ENCODE peak calls at places on chromosomes 6 and 20, in ten cellular contexts. B is adrenal gland; R is MM.1S; D is esophagus squamous epithelium; H is lower lobe of right lung; Z is A549; P is OCI-LY7; S is CD4-positive, alpha-beta memory T cell; Y is CD8-positive, alpha-beta T cell; Q is heart right ventricle. J is an unnamed sample. For H3K4me1, the result is how much of the 10 kb centered on the place peaks cover.

GRCh38 chr6:135999393-135999792 is 147.9 kb downstream of the PDE7B start:
- DNase-seq in P (no peak), D (no peak), B (no peak), R (no peak), S (no peak), Q (no peak), Y (no peak), H (no peak), Z (no peak), J (no peak)

GRCh38 chr6:23413327-23414203 is 712.5 kb upstream of the NRSN1 start:
- DNase-seq in Q (no peak), R (no peak), H (no peak), Y (no peak), P (no peak), B (no peak), S (no peak), D (no peak), Z (no peak), J (no peak)

GRCh38 chr6:104711371-104711770 is 148.3 kb downstream of the HACE1 start:
- DNase-seq in Q (no peak), D (no peak), S (no peak), H (no peak), B (no peak), Y (no peak), Z (peak), R (no peak), P (no peak), J (no peak)

GRCh38 chr6:4435981-4436445 is 300.6 kb upstream of the ECI2 start:
- DNase-seq in P (no peak), R (no peak), Y (no peak), Q (no peak), H (no peak), Z (no peak), D (no peak), B (no peak), S (no peak), J (no peak)

GRCh38 chr20:50242863-50243609 is 52.4 kb downstream of the CEBPB start:
- DNase-seq in Q (no peak), R (no peak), D (no peak), Y (no peak), Z (no peak), B (no peak), P (no peak), H (no peak), S (no peak), J (no peak)

GRCh38 chr6:25601797-25602679 is 50.0 kb upstream of the SCGN start:
- DNase-seq in D (no peak), R (peak), H (no peak), S (peak), Z (peak), B (no peak), Y (no peak), P (peak), Q (no peak), J (peak)

GRCh38 chr6:43308101-43308989 is at the start of gene CRIP3:
- DNase-seq in D (no peak), R (peak), B (peak), Z (peak), P (peak), H (peak), S (peak), Q (peak), Y (peak), J (peak)

GRCh38 chr6:20266851-20267608 is 54.8 kb upstream of the MBOAT1 start:
- DNase-seq in P (no peak), Y (no peak), S (no peak), D (no peak), Q (no peak), H (no peak), Z (no peak), R (no peak), B (no peak), J (no peak)

GRCh38 chr6:106051241-106051640 is 34.9 kb upstream of the PRDM1 start:
- DNase-seq in Y (no peak), P (no peak), D (no peak), B (no peak), H (no peak), R (no peak), Z (no peak), S (no peak), Q (no peak), J (peak)

GRCh38 chr6:33838979-33839378 is 35.2 kb upstream of the MLN start:
- DNase-seq in P (no peak), Q (no peak), Y (no peak), R (no peak), B (no peak), S (no peak), D (no peak), H (no peak), Z (no peak), J (no peak)

GRCh38 chr6:159415540-159415939 is 246.3 kb downstream of the FNDC1 start:
- DNase-seq in D (no peak), R (no peak), B (no peak), P (peak), Z (no peak), S (no peak), H (no peak), Q (no peak), Y (no peak), J (no peak)

GRCh38 chr6:17472653-17473183 is 79.3 kb downstream of the CAP2 start:
- DNase-seq in H (no peak), B (no peak), Y (no peak), S (no peak), R (no peak), P (no peak), Z (no peak), Q (no peak), D (no peak), J (no peak)

GRCh38 chr6:170297577-170298330 is 6.9 kb upstream of the DLL1 start:
- DNase-seq in Q (no peak), Y (no peak), D (no peak), P (no peak), S (no peak), R (no peak), B (no peak), Z (no peak), H (no peak), J (no peak)

GRCh38 chr20:52035498-52035897 is 156.1 kb downstream of the ZFP64 start:
- DNase-seq in S (no peak), Y (no peak), Z (no peak), P (no peak), R (no peak), B (peak), Q (no peak), H (no peak), D (no peak), J (no peak)

GRCh38 chr6:152391179-152391880 is 245.8 kb downstream of the SYNE1 start:
- DNase-seq in S (no peak), H (no peak), P (no peak), Y (no peak), D (no peak), B (peak), Z (no peak), R (no peak), Q (no peak), J (no peak)

GRCh38 chr20:14712302-14712739 is 374.9 kb upstream of the FLRT3 start:
- DNase-seq in Z (peak), P (no peak), Y (no peak), H (no peak), S (no peak), D (no peak), Q (no peak), R (no peak), B (no peak), J (no peak)
- H3K4me1 ChIP-seq in Z (half or more), P (under half), Y (under half), H (under half), S (under half), D (under half), Q (under half), R (under half), B (under half), J (under half)

GRCh38 chr6:156395276-156395675 is 381.9 kb upstream of the ARID1B start:
- DNase-seq in Z (no peak), H (no peak), R (peak), Q (no peak), D (no peak), P (peak), B (no peak), S (peak), Y (peak), J (no peak)

GRCh38 chr6:156398371-156398770 is 378.8 kb upstream of the ARID1B start:
- DNase-seq in Y (no peak), D (no peak), H (no peak), S (no peak), B (no peak), Q (no peak), Z (no peak), P (peak), R (no peak), J (no peak)

GRCh38 chr6:156396068-156396771 is 381.0 kb upstream of the ARID1B start:
- DNase-seq in B (no peak), Y (peak), S (peak), Z (no peak), Q (no peak), D (no peak), R (peak), H (no peak), P (peak), J (no peak)

GRCh38 chr6:156400487-156400886 is 376.7 kb upstream of the ARID1B start:
- DNase-seq in Z (no peak), Y (no peak), D (no peak), H (no peak), B (no peak), S (no peak), R (no peak), P (no peak), Q (no peak), J (no peak)

DNA sequence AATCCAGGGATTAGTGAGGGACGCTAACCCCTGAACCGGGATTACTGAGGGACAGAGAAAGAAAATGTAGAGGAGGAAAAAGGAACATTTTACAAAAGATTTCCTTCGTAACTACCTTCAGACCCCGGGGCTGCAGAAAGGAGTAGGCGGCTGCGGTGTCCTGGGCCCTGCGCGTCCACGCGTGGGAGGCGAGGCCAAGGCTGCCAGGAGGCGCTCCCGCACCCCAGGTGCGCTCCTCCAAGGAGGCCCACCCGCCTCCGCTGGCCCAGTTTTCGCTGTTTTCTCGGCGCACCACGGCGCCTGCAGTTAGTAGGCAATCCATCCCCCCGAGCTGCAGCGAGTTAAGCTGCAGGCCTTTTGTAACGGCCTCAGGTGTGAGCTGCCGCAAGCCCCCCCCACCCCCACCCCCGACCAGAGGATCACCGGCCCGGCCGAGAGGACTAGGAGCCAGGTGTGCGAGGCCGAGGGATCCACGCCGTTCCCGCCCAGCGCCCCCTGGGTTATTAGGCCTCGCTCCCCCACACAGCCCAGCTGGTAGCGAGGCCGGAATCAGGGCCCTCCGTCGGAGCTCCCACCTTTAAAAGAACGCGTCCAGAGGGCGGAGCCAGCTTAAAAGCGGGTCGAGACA is 380.3 kb upstream of the ARID1B start:
- DNase-seq in Y (peak), D (no peak), Q (no peak), Z (no peak), H (no peak), B (no peak), P (peak), R (no peak), S (no peak), J (no peak)
- H3K4me1 ChIP-seq in Y (under half), D (under half), Q (under half), Z (under half), H (under half), B (under half), P (half or more), R (under half), S (half or more), J (under half)

DNA sequence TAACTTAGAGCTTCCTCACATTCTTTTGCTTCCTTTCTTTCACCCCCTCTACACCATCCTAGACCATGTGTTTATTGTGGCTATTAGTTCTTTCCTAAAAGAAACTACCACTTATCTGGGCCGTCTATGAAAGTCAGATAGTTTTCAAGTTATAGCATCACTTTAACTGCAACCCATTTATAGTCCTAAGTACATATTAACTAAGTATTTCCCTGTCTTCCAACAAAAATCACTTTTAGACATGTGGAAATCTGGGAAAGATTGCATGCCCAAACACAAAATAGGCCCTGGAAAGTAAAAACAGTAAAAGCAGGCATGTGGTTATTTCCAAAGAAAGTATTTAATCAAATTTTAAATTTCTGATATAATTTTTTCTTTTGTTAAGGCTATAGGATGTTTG is 5.5 kb downstream of the MYLIP start:
- DNase-seq in S (no peak), Z (no peak), Y (no peak), P (no peak), H (no peak), R (no peak), B (no peak), D (no peak), Q (no peak), J (no peak)
- H3K4me1 ChIP-seq in S (half or more), Z (half or more), Y (half or more), P (half or more), H (half or more), R (under half), B (under half), D (half or more), Q (under half), J (half or more)

GRCh38 chr6:41580690-41581089 is 34.5 kb downstream of the FOXP4 start:
- DNase-seq in H (no peak), R (no peak), D (no peak), Q (no peak), B (no peak), S (no peak), P (no peak), Y (no peak), Z (no peak), J (no peak)
- H3K4me1 ChIP-seq in H (under half), R (under half), D (half or more), Q (under half), B (under half), S (under half), P (under half), Y (under half), Z (half or more), J (under half)

DNA sequence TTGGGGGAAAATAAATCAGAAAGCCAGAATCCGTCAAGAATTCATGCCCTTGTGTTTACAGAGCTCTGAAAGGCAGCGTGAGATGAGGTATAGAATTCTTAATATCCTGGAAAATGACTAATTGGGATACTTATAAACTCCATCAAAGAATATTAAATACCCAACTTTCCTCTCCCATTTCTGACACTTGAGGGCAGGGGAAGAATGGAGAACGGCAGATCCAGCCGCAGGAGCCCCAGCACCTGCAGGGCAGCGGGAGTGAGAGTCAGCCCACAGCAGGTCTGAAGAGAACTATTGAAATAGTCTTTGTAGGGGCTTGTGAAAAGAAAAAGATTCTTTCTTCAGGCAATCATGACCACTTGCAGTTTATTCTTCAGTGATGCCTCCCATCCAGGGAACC is 107.2 kb downstream of the AGPAT4 start:
- DNase-seq in H (no peak), Y (peak), P (no peak), S (no peak), R (no peak), Z (no peak), B (no peak), Q (no peak), D (no peak), J (no peak)
- H3K4me1 ChIP-seq in H (under half), Y (under half), P (under half), S (under half), R (under half), Z (under half), B (under half), Q (under half), D (under half), J (under half)

J was measured in A673.